ENCODE peak calls at places on chromosomes 13 and 19, in four cellular contexts. N, R, Y and B are unnamed samples.

GRCh38 chr19:7492142-7493055 is 3.6 kb upstream of the PEX11G start:
- DNase-seq in N (no peak), R (peak; percentile 92), Y (no peak), B (no peak)

GRCh38 chr19:58089846-58090245 is 8.2 kb downstream of the ZSCAN18 start:
- DNase-seq in N (no peak), R (no peak), Y (no peak), B (no peak)

GRCh38 chr13:67238861-67239260 is 8.7 kb upstream of the PCDH9 start:
- DNase-seq in N (no peak), R (no peak), Y (no peak), B (no peak)

GRCh38 chr19:47679922-47680857 is 33.0 kb upstream of the EHD2 start:
- DNase-seq in N (peak; percentile 79), R (no peak), Y (no peak), B (no peak)

GRCh38 chr19:14553939-14554243 is 18.0 kb downstream of the NDUFB7 start:
- DNase-seq in N (no peak), R (no peak), Y (no peak), B (no peak)

GRCh38 chr13:32663660-32664059 is 77.4 kb downstream of the PDS5B start:
- DNase-seq in N (no peak), R (no peak), Y (no peak), B (no peak)

GRCh38 chr13:29125145-29125933 is 305.2 kb downstream of the MTUS2 start:
- DNase-seq in N (no peak), R (no peak), Y (no peak), B (no peak)

GRCh38 chr13:63944896-63945295 is 2529.2 kb upstream of the PCDH20 start:
- DNase-seq in N (no peak), R (no peak), Y (no peak), B (no peak)

GRCh38 chr13:50613356-50613831 is 230.1 kb downstream of the DLEU7 start:
- DNase-seq in N (no peak), R (no peak), Y (no peak), B (no peak)

GRCh38 chr19:1690570-1691307 is 38.3 kb upstream of the TCF3 start:
- DNase-seq in N (no peak), R (no peak), Y (peak; percentile 83), B (no peak)

GRCh38 chr19:10580979-10581631 is 6.0 kb downstream of the AP1M2 start:
- DNase-seq in N (peak; percentile 90), R (peak; percentile 71), Y (peak; percentile 97), B (peak; percentile 87)

GRCh38 chr19:30076751-30077670 is 135.0 kb downstream of the URI1 start:
- DNase-seq in N (no peak), R (no peak), Y (no peak), B (no peak)

GRCh38 chr13:106385669-106386068 is 149.8 kb downstream of the EFNB2 start:
- DNase-seq in N (no peak), R (no peak), Y (no peak), B (no peak)

GRCh38 chr19:31377736-31378135 is 28.5 kb upstream of the TSHZ3 start:
- DNase-seq in N (no peak), R (no peak), Y (no peak), B (no peak)

GRCh38 chr13:110444226-110444653 is 117.3 kb downstream of the RAB20 start:
- DNase-seq in N (no peak), R (no peak), Y (no peak), B (no peak)

GRCh38 chr19:1245468-1245867 is 2.9 kb upstream of the MIDN start:
- DNase-seq in N (no peak), R (no peak), Y (no peak), B (no peak)

GRCh38 chr19:49057636-49058234 is at the start of gene CGB7:
- DNase-seq in N (peak; percentile 89), R (no peak), Y (peak; percentile 87), B (peak; percentile 63)

DNA sequence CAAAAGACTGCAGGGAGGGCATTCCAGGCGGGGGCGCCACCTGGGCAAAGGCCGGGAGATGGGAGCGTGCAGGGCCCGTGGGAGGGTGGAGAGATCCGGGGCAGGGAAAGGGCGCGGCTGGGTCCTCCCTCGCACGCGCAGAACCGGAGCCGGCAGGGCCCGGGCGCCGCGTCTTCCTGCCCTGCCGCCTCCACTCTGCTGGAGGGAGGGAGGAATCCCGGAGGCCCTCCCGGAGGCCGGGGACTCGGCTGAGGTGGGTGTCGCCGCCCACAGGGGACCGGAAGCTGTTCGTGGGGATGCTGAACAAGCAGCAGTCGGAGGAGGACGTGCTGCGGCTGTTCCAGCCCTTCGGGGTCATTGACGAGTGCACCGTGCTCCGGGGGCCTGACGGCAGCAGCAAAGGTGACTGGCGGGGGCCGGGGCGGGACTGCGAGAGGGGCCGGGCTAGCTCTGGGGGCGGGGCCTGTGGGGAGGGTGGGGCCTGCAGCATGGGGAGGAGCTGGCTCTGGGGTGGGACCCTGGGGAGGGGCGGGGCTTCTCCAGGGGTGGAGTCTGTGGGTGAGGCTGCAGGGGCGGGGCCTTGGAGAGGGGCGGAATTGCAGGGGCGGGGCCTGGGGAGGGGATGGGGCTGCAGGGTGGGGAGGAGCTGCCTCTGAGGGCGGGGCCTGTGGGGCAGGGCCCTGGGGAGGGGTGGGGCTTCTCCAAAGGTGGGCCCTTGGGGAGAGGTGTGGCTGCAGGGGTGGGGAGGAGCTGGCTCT is 51.3 kb downstream of the CELF5 start:
- DNase-seq in N (peak; percentile 87), R (no peak), Y (peak; percentile 97), B (peak; percentile 84)
- TF ChIP-seq CTCF in N (no peak), R (no peak), Y (peak; percentile 82), B (peak; percentile 8)

GRCh38 chr19:18292810-18293641 is 11.6 kb upstream of the JUND start:
- DNase-seq in N (peak; percentile 91), R (no peak), Y (peak; percentile 94), B (peak; percentile 61)
- TF ChIP-seq CTCF in N (no peak), R (no peak), Y (no peak), B (no peak)

GRCh38 chr13:114115796-114116195 is 16.6 kb downstream of the RASA3 start:
- DNase-seq in N (peak; percentile 68), R (no peak), Y (no peak), B (no peak)

GRCh38 chr13:114112826-114113322 is 19.5 kb downstream of the RASA3 start:
- DNase-seq in N (no peak), R (no peak), Y (peak; percentile 67), B (no peak)

GRCh38 chr13:114116734-114117133 is 15.7 kb downstream of the RASA3 start:
- DNase-seq in N (peak; percentile 24), R (no peak), Y (no peak), B (no peak)

GRCh38 chr13:114113961-114114360 is 18.5 kb downstream of the RASA3 start:
- DNase-seq in N (peak; percentile 24), R (no peak), Y (no peak), B (no peak)

GRCh38 chr13:114115191-114115671 is 17.2 kb downstream of the RASA3 start:
- DNase-seq in N (peak; percentile 84), R (no peak), Y (no peak), B (no peak)
- TF ChIP-seq CTCF in N (no peak), R (peak; percentile 22), Y (no peak), B (no peak)

GRCh38 chr19:35500611-35501010 is 10.3 kb upstream of the KRTDAP start:
- DNase-seq in N (no peak), R (no peak), Y (no peak), B (no peak)

GRCh38 chr19:35498220-35498619 is 8.0 kb upstream of the KRTDAP start:
- DNase-seq in N (no peak), R (no peak), Y (no peak), B (no peak)

GRCh38 chr19:35495107-35496064 is 5.1 kb upstream of the KRTDAP start:
- DNase-seq in N (peak; percentile 94), R (no peak), Y (peak; percentile 76), B (peak; percentile 68)

GRCh38 chr19:35498984-35499383 is 8.7 kb upstream of the KRTDAP start:
- DNase-seq in N (no peak), R (no peak), Y (no peak), B (no peak)

GRCh38 chr19:35497406-35497805 is 7.1 kb upstream of the KRTDAP start:
- DNase-seq in N (no peak), R (no peak), Y (no peak), B (no peak)
- TF ChIP-seq CTCF in N (no peak), R (no peak), Y (no peak), B (no peak)